ENCODE peak calls at places on chromosomes 7 and 10, in five cellular contexts. S, U, N, E and L are unnamed samples.

GRCh38 chr7:64101943-64102655 is 56.9 kb downstream of the ZNF727 start:
- DNase-seq in N (no peak), S (no peak), U (no peak), E (no peak), L (no peak)

GRCh38 chr10:24259365-24260125 is 50.6 kb downstream of the KIAA1217 start:
- DNase-seq in U (no peak), N (no peak), S (no peak), E (no peak), L (no peak)

GRCh38 chr10:31866118-31866670 is 62.4 kb downstream of the ARHGAP12 start:
- DNase-seq in N (no peak), S (no peak), E (no peak), U (no peak), L (peak)

GRCh38 chr10:58081353-58081752 is 186.3 kb downstream of the IPMK start:
- DNase-seq in E (no peak), U (no peak), N (no peak), S (peak), L (no peak)

GRCh38 chr7:48049850-48050249 is 14.5 kb downstream of the C7orf57 start:
- DNase-seq in U (no peak), N (no peak), E (no peak), S (no peak), L (no peak)

GRCh38 chr10:89235073-89235798 is 16.3 kb downstream of the LIPA start:
- DNase-seq in S (no peak), N (no peak), E (no peak), U (peak), L (no peak)

GRCh38 chr7:98808751-98809460 is 60.9 kb downstream of the TMEM130 start:
- DNase-seq in S (no peak), U (no peak), E (no peak), N (no peak), L (no peak)

GRCh38 chr10:122510736-122511135 is 49.4 kb downstream of the HTRA1 start:
- DNase-seq in E (no peak), U (no peak), S (no peak), N (peak), L (no peak)

GRCh38 chr7:35839860-35840854 is 39.3 kb downstream of the SEPTIN7 start:
- DNase-seq in E (peak), N (peak), S (peak), U (no peak), L (no peak)

GRCh38 chr7:45699726-45700390 is 125.7 kb downstream of the ADCY1 start:
- DNase-seq in S (no peak), U (no peak), N (no peak), E (no peak), L (no peak)

GRCh38 chr10:125707852-125708468 is 11.5 kb upstream of the EDRF1 start:
- DNase-seq in E (peak), S (no peak), U (no peak), N (no peak), L (no peak)

DNA sequence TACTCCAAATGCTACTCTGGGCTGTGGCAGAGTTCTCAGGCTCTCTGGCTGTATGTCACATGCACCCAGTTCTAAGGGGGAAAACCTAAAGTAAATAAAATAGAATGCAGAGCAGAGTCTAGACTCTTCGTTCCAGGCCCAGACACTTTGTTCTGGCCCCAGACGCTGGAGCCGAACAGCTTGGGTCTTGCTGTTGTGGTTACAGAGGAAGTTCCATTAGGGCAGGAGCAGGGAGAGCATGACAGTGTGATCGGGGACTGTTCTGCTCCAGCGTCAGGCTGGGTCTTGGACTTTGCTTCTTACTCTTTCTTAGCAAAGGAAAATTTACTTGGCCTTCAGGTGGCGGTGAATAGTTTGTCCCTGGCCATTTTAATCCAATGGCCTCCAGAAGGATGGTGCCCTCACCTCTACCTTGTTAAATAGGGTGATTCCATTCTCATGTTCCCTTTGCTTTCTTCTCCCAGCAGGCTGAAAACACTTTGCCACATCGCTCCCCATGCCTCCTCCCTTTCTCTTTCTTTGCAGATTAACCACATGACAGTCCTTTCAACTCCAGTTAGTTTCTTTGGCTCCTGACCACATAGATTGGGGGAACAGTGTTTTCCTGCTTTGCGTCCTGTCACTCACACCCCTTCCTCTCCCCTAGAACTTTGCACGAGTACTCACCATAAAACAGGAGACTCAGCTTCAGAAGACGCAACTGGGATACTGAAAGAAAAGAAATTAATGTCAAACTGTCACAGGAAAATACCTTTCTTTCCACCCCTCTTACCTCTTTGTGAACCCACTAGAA is 730.8 kb downstream of the SUGCT start:
- DNase-seq in N (no peak), S (no peak), E (no peak), U (no peak), L (no peak)
- H3K4me3 ChIP-seq in N (no peak), S (no peak), E (no peak), U (no peak), L (no peak)

GRCh38 chr10:69123747-69124557 is at the start of gene VPS26A:
- DNase-seq in N (peak), S (peak), E (peak), U (peak), L (peak)
- H3K4me3 ChIP-seq in N (peak), S (peak), E (peak), U (peak), L (peak)

GRCh38 chr10:132606536-132607316 is 69.1 kb downstream of the INPP5A start:
- DNase-seq in E (no peak), N (no peak), U (peak), S (peak), L (no peak)
- H3K4me3 ChIP-seq in E (no peak), N (no peak), U (peak), S (no peak), L (no peak)

DNA sequence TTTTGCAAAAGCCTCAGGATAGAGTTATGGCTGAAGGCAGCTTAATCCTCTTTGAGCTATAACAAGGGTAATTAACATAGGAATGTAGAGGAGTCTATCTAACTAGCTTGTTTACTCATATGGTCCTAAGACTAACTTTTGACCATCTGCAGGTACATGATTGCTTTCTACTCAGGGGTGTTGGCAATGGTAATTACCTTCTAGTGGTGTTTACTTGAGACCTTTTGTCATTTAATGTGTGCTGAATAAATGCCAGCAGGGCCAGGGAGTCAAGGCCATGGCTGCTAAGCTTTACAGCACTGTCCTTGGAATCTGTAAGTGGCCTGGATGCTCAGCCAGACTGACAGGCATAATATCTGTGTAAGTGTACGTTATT is 1325.0 kb downstream of the XPNPEP1 start:
- DNase-seq in U (no peak), E (no peak), S (no peak), N (no peak), L (no peak)
- H3K4me3 ChIP-seq in U (no peak), E (no peak), S (no peak), N (no peak), L (no peak)

GRCh38 chr10:531541-531940 is 157.9 kb downstream of the DIP2C start:
- DNase-seq in E (no peak), S (no peak), N (no peak), U (no peak), L (no peak)
- H3K4me3 ChIP-seq in E (no peak), S (no peak), N (no peak), U (no peak), L (no peak)

GRCh38 chr10:50398383-50398782 is 147.1 kb upstream of the ASAH2 start:
- DNase-seq in E (no peak), S (peak), U (no peak), N (no peak), L (no peak)

GRCh38 chr10:50402466-50402865 is 151.2 kb upstream of the ASAH2 start:
- DNase-seq in E (no peak), U (no peak), N (no peak), S (no peak), L (no peak)

GRCh38 chr10:50403074-50403473 is 151.8 kb upstream of the ASAH2 start:
- DNase-seq in E (no peak), N (no peak), S (no peak), U (no peak), L (no peak)

GRCh38 chr10:50398823-50399222 is 147.5 kb upstream of the ASAH2 start:
- DNase-seq in U (no peak), S (no peak), N (no peak), E (no peak), L (no peak)

DNA sequence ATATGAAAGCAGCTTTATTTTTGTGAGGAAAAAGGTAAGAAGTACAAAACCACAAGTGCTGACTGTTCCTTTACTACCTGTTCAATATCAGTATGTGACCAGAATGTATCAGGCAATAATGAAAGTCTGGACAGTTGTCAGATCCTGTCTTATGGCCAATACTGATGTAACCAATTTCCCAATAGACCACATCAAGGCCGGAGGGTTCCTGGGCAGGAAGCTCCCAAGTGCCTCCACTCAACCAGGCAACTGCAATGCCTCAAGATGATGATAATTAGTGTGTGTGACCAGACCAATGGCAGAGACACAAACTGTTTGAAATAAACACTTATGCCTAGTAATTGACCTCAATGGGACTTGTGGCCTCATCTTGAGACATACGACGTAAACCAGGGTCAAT is 149.4 kb upstream of the ASAH2 start:
- DNase-seq in S (no peak), E (no peak), U (no peak), N (no peak), L (no peak)
- H3K4me3 ChIP-seq in S (no peak), E (no peak), U (no peak), N (no peak), L (no peak)

GRCh38 chr10:14617850-14618249 is 156.8 kb downstream of the FAM107B start:
- DNase-seq in S (peak), N (no peak), U (no peak), E (peak), L (no peak)

GRCh38 chr10:14617125-14617524 is 157.6 kb downstream of the FAM107B start:
- DNase-seq in U (no peak), N (no peak), E (no peak), S (no peak), L (peak)

GRCh38 chr10:14618669-14619068 is 156.0 kb downstream of the FAM107B start:
- DNase-seq in N (no peak), E (no peak), S (no peak), U (no peak), L (no peak)

GRCh38 chr10:14613570-14613918 is 161.2 kb downstream of the FAM107B start:
- DNase-seq in U (no peak), S (no peak), E (no peak), N (no peak), L (no peak)

DNA sequence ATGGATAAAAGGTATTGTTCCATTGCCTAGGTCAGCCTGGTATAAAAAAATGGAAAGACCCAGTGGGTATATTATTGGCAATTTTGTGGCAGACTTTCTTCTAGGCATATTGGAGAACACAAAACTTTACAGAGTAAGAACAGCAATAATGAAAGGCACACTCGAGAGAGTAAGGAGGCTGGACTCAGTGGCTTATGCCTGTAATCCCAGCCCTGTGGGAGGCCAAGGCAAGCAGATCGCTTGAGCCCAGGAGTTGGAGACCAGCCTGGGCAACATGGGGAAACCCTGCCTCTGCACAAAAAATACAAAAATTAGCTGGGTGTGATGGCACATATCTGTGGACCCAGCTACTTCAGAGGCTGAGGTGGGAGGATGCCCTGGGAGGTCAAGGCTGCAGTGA is 158.2 kb downstream of the FAM107B start:
- DNase-seq in U (no peak), S (no peak), E (no peak), N (no peak), L (no peak)
- H3K4me3 ChIP-seq in U (no peak), S (no peak), E (no peak), N (no peak), L (no peak)